ENCODE peak calls at places on chromosomes 16 and 17, in five cellular contexts. H, S, Y, U and D are unnamed samples.

GRCh38 chr16:29988346-29989075 is 6.9 kb downstream of the HIRIP3 start:
- DNase-seq in H (no peak), S (no peak), Y (no peak), U (no peak), D (no peak)

GRCh38 chr16:13060932-13061331 is 159.5 kb downstream of the SHISA9 start:
- DNase-seq in H (no peak), S (no peak), Y (no peak), U (no peak), D (no peak)

GRCh38 chr16:10321407-10322397 is 64.2 kb upstream of the ATF7IP2 start:
- DNase-seq in H (no peak), S (no peak), Y (no peak), U (no peak), D (no peak)

GRCh38 chr16:5738586-5738985 is 641.0 kb upstream of the EEF2KMT start:
- DNase-seq in H (no peak), S (no peak), Y (no peak), U (no peak), D (no peak)

GRCh38 chr16:66862023-66862520 is 17.9 kb downstream of the CA7 start:
- DNase-seq in H (no peak), S (no peak), Y (no peak), U (no peak), D (no peak)

GRCh38 chr17:34443832-34444469 is 80.9 kb upstream of the CCL1 start:
- DNase-seq in H (no peak), S (no peak), Y (no peak), U (no peak), D (no peak)

GRCh38 chr17:33241390-33241789 is 51.7 kb downstream of the ASIC2 start:
- DNase-seq in H (no peak), S (peak; percentile 21), Y (no peak), U (no peak), D (no peak)

GRCh38 chr16:2983706-2984136 is 3.5 kb upstream of the PKMYT1 start:
- DNase-seq in H (peak; percentile 61), S (peak; percentile 95), Y (peak; percentile 95), U (peak; percentile 56), D (peak; percentile 74)

GRCh38 chr16:48487287-48487686 is 102.1 kb upstream of the SIAH1 start:
- DNase-seq in H (no peak), S (no peak), Y (no peak), U (no peak), D (peak; percentile 28)

GRCh38 chr16:21994856-21995465 is 6.0 kb downstream of the PDZD9 start:
- DNase-seq in H (no peak), S (no peak), Y (no peak), U (no peak), D (no peak)

GRCh38 chr16:87844809-87845208 is 24.5 kb downstream of the SLC7A5 start:
- DNase-seq in H (no peak), S (no peak), Y (no peak), U (no peak), D (no peak)

GRCh38 chr17:75428775-75429469 is 23.4 kb upstream of the GRB2 start:
- DNase-seq in H (no peak), S (no peak), Y (no peak), U (no peak), D (peak; percentile 82)

GRCh38 chr16:80369559-80369958 is 171.2 kb upstream of the DYNLRB2 start:
- DNase-seq in H (peak; percentile 42), S (peak; percentile 73), Y (peak; percentile 72), U (no peak), D (no peak)

GRCh38 chr16:52469091-52469490 is 77.9 kb downstream of the TOX3 start:
- DNase-seq in H (no peak), S (no peak), Y (no peak), U (no peak), D (no peak)

GRCh38 chr17:38509008-38509771 is 80.9 kb downstream of the ARHGAP23 start:
- DNase-seq in H (peak; percentile 76), S (peak; percentile 94), Y (peak; percentile 93), U (peak; percentile 50), D (peak; percentile 89)

GRCh38 chr17:48617515-48618365 is 2.6 kb upstream of the HOXB8 start:
- DNase-seq in H (no peak), S (no peak), Y (no peak), U (no peak), D (no peak)